ENCODE peak calls at places on chromosomes 12 and 14, in nine cellular contexts. Z is kidney, J is SK-N-SH, Q is breast epithelium, H is epithelial cell of proximal tubule, O is heart right ventricle, B is heart left ventricle, A is body of pancreas, K is GM23338. D is an unnamed sample.

GRCh38 chr12:104357431-104357952 is 54.0 kb downstream of the EID3 start:
- DNase-seq in Q (no peak), Z (no peak), B (no peak), H (no peak), K (no peak), J (no peak), O (no peak), A (no peak), D (no peak)

GRCh38 chr14:93184391-93185332 is at the start of the genes LYSET and MOAP1:
- DNase-seq in K (peak), B (peak), O (peak), A (peak), Q (peak), J (peak), H (no peak), Z (peak), D (peak)

GRCh38 chr14:103624860-103625259 is 4.2 kb upstream of the KLC1 start:
- DNase-seq in Q (peak), J (peak), A (no peak), Z (peak), O (peak), K (no peak), H (no peak), B (peak), D (peak)

GRCh38 chr12:124420972-124421674 is 126.2 kb downstream of the RFLNA start:
- DNase-seq in Z (no peak), A (no peak), J (peak), H (no peak), Q (no peak), O (peak), K (no peak), B (peak), D (no peak)

GRCh38 chr14:101405931-101406330 is 155.4 kb upstream of the DIO3 start:
- DNase-seq in H (no peak), Q (no peak), B (no peak), J (no peak), O (no peak), Z (no peak), A (no peak), K (no peak), D (no peak)

GRCh38 chr12:65822732-65823480 is 1.4 kb upstream of the HMGA2 start:
- DNase-seq in A (no peak), K (peak), H (no peak), O (no peak), B (peak), J (peak), Z (no peak), Q (no peak), D (peak)

GRCh38 chr12:92908108-92908507 is 21.0 kb downstream of the EEA1 start:
- DNase-seq in H (no peak), A (no peak), O (no peak), B (no peak), K (no peak), Q (no peak), Z (no peak), J (no peak), D (no peak)

GRCh38 chr12:47910486-47910885 is 5.7 kb upstream of the VDR start:
- DNase-seq in H (no peak), O (no peak), K (no peak), Q (no peak), Z (no peak), J (no peak), A (no peak), B (no peak), D (no peak)

GRCh38 chr12:19186722-19187661 is 57.5 kb downstream of the PLEKHA5 start:
- DNase-seq in Q (no peak), O (no peak), Z (no peak), K (peak), B (no peak), A (no peak), J (peak), H (no peak), D (peak)

GRCh38 chr12:108875682-108876361 is 4.1 kb upstream of the DAO start:
- DNase-seq in J (no peak), A (no peak), H (no peak), B (no peak), Q (no peak), O (no peak), K (no peak), Z (no peak), D (no peak)

GRCh38 chr14:28280530-28280929 is 486.1 kb upstream of the FOXG1 start:
- DNase-seq in H (no peak), J (no peak), Z (no peak), B (no peak), O (no peak), K (no peak), A (no peak), Q (no peak), D (no peak)

GRCh38 chr14:105400016-105400415 is 1.7 kb downstream of the TEX22 start:
- DNase-seq in H (no peak), O (no peak), Q (no peak), B (no peak), K (no peak), A (no peak), J (no peak), Z (peak), D (no peak)

GRCh38 chr12:110762891-110763290 is 20.2 kb upstream of the PPP1CC start:
- DNase-seq in O (no peak), B (no peak), A (no peak), J (no peak), Q (no peak), Z (no peak), H (no peak), K (no peak), D (no peak)

GRCh38 chr14:92360666-92361370 is 37.9 kb downstream of the SLC24A4 start:
- DNase-seq in Z (no peak), B (no peak), O (no peak), K (no peak), Q (no peak), J (no peak), A (no peak), H (no peak), D (no peak)

GRCh38 chr14:85959063-85959462 is 429.1 kb downstream of the FLRT2 start:
- DNase-seq in J (no peak), B (no peak), Q (no peak), A (no peak), H (no peak), Z (no peak), K (no peak), O (no peak), D (no peak)

GRCh38 chr12:59283012-59283411 is 312.8 kb upstream of the SLC16A7 start:
- DNase-seq in H (no peak), A (no peak), O (no peak), Q (no peak), Z (no peak), K (peak), J (no peak), B (no peak), D (no peak)

GRCh38 chr12:53579545-53579955 is 46.6 kb downstream of the ATF7 start:
- DNase-seq in Z (no peak), K (no peak), Q (no peak), B (no peak), J (no peak), H (no peak), O (no peak), A (no peak), D (no peak)

GRCh38 chr14:101062611-101063010 is 159.1 kb upstream of the RTL1 start:
- DNase-seq in J (no peak), Z (no peak), B (no peak), K (no peak), A (no peak), H (no peak), Q (peak), O (no peak), D (no peak)

GRCh38 chr12:86137936-86138335 is 118.3 kb downstream of the MGAT4C start:
- DNase-seq in Q (no peak), B (no peak), O (no peak), A (no peak), K (no peak), J (no peak), Z (no peak), H (peak), D (peak)

GRCh38 chr14:106378191-106378590 is 851.8 kb downstream of the TMEM121 start:
- DNase-seq in B (no peak), J (peak), O (no peak), A (no peak), K (no peak), Q (no peak), Z (no peak), H (no peak), D (no peak)

GRCh38 chr14:95480109-95480886 is 36.2 kb downstream of the SYNE3 start:
- DNase-seq in B (peak), H (no peak), Q (no peak), O (peak), Z (peak), J (no peak), A (no peak), K (no peak), D (no peak)

GRCh38 chr14:31592619-31593018 is 31.4 kb downstream of the NUBPL start:
- DNase-seq in J (no peak), H (no peak), A (no peak), K (no peak), B (no peak), O (no peak), Q (no peak), Z (no peak), D (peak)

GRCh38 chr12:85951823-85952222 is 77.7 kb downstream of the NTS start:
- DNase-seq in J (peak), H (no peak), B (no peak), O (no peak), Z (no peak), Q (no peak), A (no peak), K (peak), D (peak)

GRCh38 chr14:30252800-30253425 is 306.0 kb upstream of the G2E3 start:
- DNase-seq in B (no peak), Z (no peak), H (no peak), A (no peak), O (no peak), Q (no peak), K (no peak), J (no peak), D (peak)

GRCh38 chr14:67881225-67881624 is 61.6 kb downstream of the RAD51B start:
- DNase-seq in Z (no peak), O (no peak), J (no peak), A (no peak), H (no peak), Q (no peak), B (no peak), K (no peak), D (no peak)

GRCh38 chr12:88650715-88651114 is 70.4 kb upstream of the KITLG start:
- DNase-seq in K (no peak), B (no peak), J (no peak), A (no peak), H (peak), Z (no peak), Q (no peak), O (no peak), D (peak)

GRCh38 chr12:953776-954175 is 4.3 kb upstream of the RAD52 start:
- DNase-seq in J (no peak), Z (no peak), H (no peak), K (no peak), B (no peak), O (no peak), Q (no peak), A (no peak), D (peak)

GRCh38 chr14:68097727-68098126 is 278.1 kb downstream of the RAD51B start:
- DNase-seq in O (no peak), H (no peak), K (no peak), A (no peak), B (no peak), Q (no peak), J (no peak), Z (no peak), D (no peak)

GRCh38 chr14:36816481-36816880 is 154.8 kb downstream of the PAX9 start:
- DNase-seq in A (no peak), O (no peak), Q (no peak), H (no peak), B (no peak), K (no peak), J (no peak), Z (no peak), D (no peak)

GRCh38 chr12:113136128-113136989 is 798 bp upstream of the RASAL1 start:
- DNase-seq in B (no peak), J (peak), O (no peak), K (peak), Z (peak), Q (no peak), A (no peak), H (no peak), D (no peak)

GRCh38 chr12:113133036-113133435 is 2.5 kb downstream of the RASAL1 start:
- DNase-seq in Q (no peak), K (no peak), A (no peak), Z (no peak), O (no peak), B (no peak), J (peak), H (no peak), D (no peak)

GRCh38 chr12:113136990-113137511 is 1.5 kb upstream of the RASAL1 start:
- DNase-seq in A (no peak), K (no peak), J (no peak), O (no peak), Z (peak), Q (no peak), H (no peak), B (no peak), D (no peak)

GRCh38 chr12:113135178-113136127 is at the start of gene RASAL1:
- DNase-seq in O (no peak), H (no peak), A (peak), K (peak), Z (peak), Q (no peak), B (no peak), J (peak), D (no peak)

DNA sequence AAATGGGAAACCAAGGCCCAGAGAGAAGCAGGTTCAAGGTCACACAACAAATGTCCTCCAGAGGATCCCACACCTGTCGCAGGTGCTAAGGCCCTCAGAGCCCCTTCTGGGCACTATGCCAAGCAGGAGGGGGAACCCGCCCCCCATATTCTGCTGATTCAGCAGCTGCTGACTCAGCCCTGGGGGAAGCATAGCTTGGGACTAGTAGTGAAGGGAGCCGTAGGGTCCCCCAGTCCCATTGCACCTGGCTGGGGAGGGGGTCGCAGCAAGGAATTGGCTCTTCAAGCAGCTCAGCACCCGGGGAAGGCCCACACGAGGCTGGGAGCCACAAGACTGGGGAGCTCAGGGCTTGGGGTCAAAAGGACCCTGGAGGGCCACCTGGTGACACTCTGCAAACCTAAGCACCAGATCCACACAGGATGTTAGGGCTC is 1.0 kb downstream of the RASAL1 start:
- DNase-seq in O (no peak), Z (no peak), A (no peak), J (no peak), H (no peak), B (no peak), Q (no peak), K (no peak), D (no peak)
- H3K4me3 ChIP-seq in O (no peak), Z (peak), A (no peak), J (no peak), H (peak), B (no peak), Q (peak), K (peak), D (no peak)

GRCh38 chr12:2743478-2743877 is 51.3 kb upstream of the FKBP4 start:
- DNase-seq in H (no peak), Z (no peak), O (no peak), B (no peak), J (no peak), Q (no peak), A (no peak), K (no peak), D (no peak)

GRCh38 chr12:2739069-2739468 is 55.7 kb upstream of the FKBP4 start:
- DNase-seq in J (no peak), K (no peak), O (no peak), H (no peak), B (no peak), A (no peak), Q (no peak), Z (no peak), D (no peak)

GRCh38 chr12:2737656-2738241 is 57.0 kb upstream of the FKBP4 start:
- DNase-seq in Q (no peak), B (no peak), O (no peak), J (no peak), H (no peak), A (no peak), K (no peak), Z (no peak), D (no peak)

GRCh38 chr12:2745655-2746054 is 49.1 kb upstream of the FKBP4 start:
- DNase-seq in Q (no peak), H (no peak), Z (no peak), J (no peak), A (no peak), B (no peak), K (no peak), O (no peak), D (no peak)

GRCh38 chr12:2739832-2740641 is 54.7 kb upstream of the FKBP4 start:
- DNase-seq in Z (no peak), H (no peak), O (no peak), J (peak), K (peak), A (peak), B (no peak), Q (no peak), D (peak)
- TF ChIP-seq CTCF in Z (peak), H (peak), O (peak), J (peak), K (peak), A (peak), B (peak), Q (peak), D (peak)

DNA sequence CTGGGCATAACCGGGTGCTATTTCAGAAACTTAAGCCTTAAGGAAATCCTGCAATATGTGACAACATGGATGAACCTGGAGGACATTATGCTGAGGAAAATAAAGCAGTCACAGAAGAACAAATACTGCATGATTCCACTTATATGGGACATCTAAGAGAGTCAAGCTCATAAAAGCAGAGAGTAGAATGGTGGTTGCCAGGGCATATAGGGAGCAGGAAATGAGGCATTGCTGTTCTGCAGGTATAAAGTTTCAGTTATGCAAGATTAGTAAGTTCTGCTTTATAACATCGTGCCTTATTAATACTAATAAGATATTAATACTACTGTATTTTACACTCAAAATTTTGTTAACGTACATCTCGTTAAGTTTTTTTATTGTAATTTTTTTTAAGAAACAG is 124.2 kb upstream of the ATF1 start:
- DNase-seq in O (no peak), K (no peak), A (no peak), Z (no peak), Q (no peak), J (no peak), H (no peak), B (no peak), D (no peak)
- H3K4me3 ChIP-seq in O (no peak), K (no peak), A (no peak), Z (no peak), Q (no peak), J (no peak), H (no peak), B (no peak), D (no peak)

GRCh38 chr12:49366652-49367380 is 446 bp upstream of the SPATS2 start:
- DNase-seq in H (no peak), K (peak), A (peak), B (peak), J (peak), Q (peak), O (peak), Z (peak), D (peak)
- TF ChIP-seq CTCF in H (no peak), K (no peak), A (peak), B (no peak), J (peak), Q (peak), O (peak), Z (peak), D (peak)

GRCh38 chr12:57611810-57612710 is 825 bp downstream of the ARHGEF25 start:
- DNase-seq in Q (no peak), O (no peak), J (peak), Z (peak), A (no peak), H (no peak), B (no peak), K (peak), D (no peak)
- H3K4me3 ChIP-seq in Q (peak), O (peak), J (peak), Z (peak), A (peak), H (peak), B (peak), K (peak), D (peak)

DNA sequence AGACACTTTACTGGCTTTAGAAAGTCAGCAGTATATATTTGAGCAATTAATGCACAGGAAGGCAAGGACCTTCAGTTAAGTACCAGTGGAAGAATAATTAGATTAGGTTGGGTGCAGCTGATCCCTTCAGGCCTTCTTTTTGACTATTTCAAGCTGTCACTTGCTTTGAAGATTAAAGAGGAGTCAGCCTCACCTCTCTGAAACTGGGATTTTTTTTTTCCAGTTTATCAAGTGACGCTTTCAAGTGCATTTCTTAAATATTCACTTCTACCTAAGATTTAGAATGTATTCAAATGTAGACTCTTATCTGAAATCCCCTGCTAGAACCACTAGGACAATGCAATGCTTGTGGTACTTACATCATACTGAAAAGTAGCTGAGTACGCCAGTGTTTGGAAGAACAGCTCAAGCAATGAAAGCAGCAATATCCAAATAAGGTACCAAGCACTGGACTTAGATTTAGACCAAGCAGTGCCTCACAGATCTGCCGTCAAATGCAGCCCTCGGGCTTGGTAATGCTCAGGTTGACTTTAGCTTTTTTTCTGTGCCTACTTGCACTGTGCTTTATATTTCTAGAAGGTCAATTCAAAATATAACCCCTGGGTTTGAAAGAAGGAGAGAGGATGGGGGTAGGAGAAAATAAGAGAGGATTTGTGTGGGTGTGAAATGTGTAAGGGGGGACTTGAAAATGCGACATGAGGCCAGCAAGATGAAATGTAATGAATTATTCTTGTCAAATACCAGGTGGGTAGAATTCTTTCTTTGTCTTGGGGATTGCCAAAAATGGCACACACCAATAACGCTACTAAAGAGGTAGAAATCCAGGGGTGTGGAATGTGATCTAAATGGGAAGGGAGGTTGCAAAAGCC is 3.7 kb upstream of the FERMT2 start:
- DNase-seq in O (no peak), K (peak), A (no peak), J (no peak), Q (no peak), B (no peak), Z (no peak), H (no peak), D (peak)
- TF ChIP-seq CTCF in O (no peak), K (no peak), A (no peak), J (no peak), Q (no peak), B (no peak), Z (no peak), H (no peak), D (no peak)

GRCh38 chr12:96196781-96197180 is 2.6 kb downstream of the ELK3 start:
- DNase-seq in Q (no peak), B (no peak), J (no peak), O (no peak), A (no peak), H (no peak), Z (no peak), K (no peak), D (peak)
- H3K4me3 ChIP-seq in Q (peak), B (peak), J (peak), O (peak), A (no peak), H (peak), Z (peak), K (no peak), D (peak)

D was measured in astrocyte of the spinal cord.